ENCODE peak calls at places on chromosome 21, in ten cellular contexts. E is WTC11, A is foreskin keratinocyte, B is nephron progenitor cell, Q is astrocyte, N is GM13977, L is mesothelial cell of epicardium, H is tibial artery, S is bronchial epithelial cell, V is MCF 10A. Z is an unnamed sample.

GRCh38 chr21:46002841-46003574 is 21.4 kb downstream of the COL6A1 start:
- DNase-seq in V (no peak), E (no peak), Q (no peak), H (no peak), S (no peak), B (peak), N (no peak), L (peak), A (no peak), Z (no peak)

GRCh38 chr21:46667735-46668380 is 32.4 kb downstream of the PRMT2 start:
- DNase-seq in L (no peak), N (peak), Q (peak), E (peak), H (no peak), V (peak), A (peak), B (peak), S (peak), Z (peak)

GRCh38 chr21:44529011-44529421 is 11.0 kb downstream of the KRTAP10-1 start:
- DNase-seq in E (peak), L (no peak), H (peak), A (no peak), Q (no peak), V (no peak), S (no peak), N (no peak), B (no peak), Z (no peak)

GRCh38 chr21:42527489-42528158 is 14.0 kb downstream of the SLC37A1 start:
- DNase-seq in B (no peak), N (peak), S (no peak), E (no peak), A (no peak), H (no peak), V (no peak), L (no peak), Q (no peak), Z (no peak)

GRCh38 chr21:41783476-41784150 is 16.8 kb upstream of the RIPK4 start:
- DNase-seq in N (no peak), E (no peak), A (peak), Q (peak), B (peak), H (no peak), V (peak), S (peak), L (no peak), Z (no peak)

GRCh38 chr21:41677671-41678015 is 89.2 kb downstream of the RIPK4 start:
- DNase-seq in N (no peak), S (no peak), B (no peak), E (no peak), L (no peak), V (peak), H (no peak), Q (peak), A (no peak), Z (no peak)

GRCh38 chr21:44695641-44696040 is 1.3 kb upstream of the KRTAP10-12 start:
- DNase-seq in H (no peak), N (peak), E (no peak), A (no peak), L (no peak), S (no peak), V (no peak), Q (no peak), B (no peak), Z (no peak)

GRCh38 chr21:42348762-42349161 is 2.0 kb downstream of the TFF2 start:
- DNase-seq in S (no peak), A (no peak), B (no peak), L (no peak), N (no peak), H (no peak), E (no peak), Q (no peak), V (no peak), Z (no peak)

GRCh38 chr21:41931041-41931451 is 22.8 kb downstream of the C2CD2 start:
- DNase-seq in H (no peak), Q (no peak), V (peak), L (no peak), N (no peak), S (peak), E (no peak), A (peak), B (no peak), Z (no peak)

GRCh38 chr21:44521928-44522752 is 17.9 kb downstream of the KRTAP10-1 start:
- DNase-seq in Q (no peak), L (no peak), H (peak), N (no peak), A (no peak), E (peak), V (no peak), S (no peak), B (no peak), Z (no peak)

GRCh38 chr21:45060089-45060488 is 14.3 kb upstream of the ADARB1 start:
- DNase-seq in V (no peak), S (no peak), B (no peak), N (no peak), E (no peak), L (no peak), H (no peak), A (no peak), Q (no peak), Z (no peak)

GRCh38 chr21:17602874-17603273 is 9.8 kb downstream of the BTG3 start:
- DNase-seq in N (no peak), V (peak), E (no peak), H (no peak), Q (peak), S (peak), A (no peak), L (no peak), B (no peak), Z (no peak)

GRCh38 chr21:25568230-25568629 is 39.1 kb downstream of the MRPL39 start:
- DNase-seq in A (no peak), S (no peak), E (no peak), Q (peak), B (peak), V (no peak), L (no peak), H (peak), N (no peak), Z (no peak)

GRCh38 chr21:41976611-41977010 is 22.8 kb upstream of the C2CD2 start:
- DNase-seq in S (no peak), Q (no peak), V (no peak), L (no peak), E (no peak), A (no peak), H (no peak), B (no peak), N (no peak), Z (no peak)

GRCh38 chr21:33244082-33244780 is 14.5 kb downstream of the IFNAR2 start:
- DNase-seq in N (no peak), Q (peak), B (no peak), A (no peak), S (no peak), H (no peak), L (no peak), V (no peak), E (no peak), Z (no peak)

GRCh38 chr21:42461881-42462877 is 33.8 kb downstream of the RSPH1 start:
- DNase-seq in B (no peak), A (no peak), H (no peak), E (no peak), V (no peak), L (no peak), N (no peak), S (no peak), Q (no peak), Z (peak)

GRCh38 chr21:41596241-41596925 is 88.4 kb upstream of the TMPRSS2 start:
- DNase-seq in L (no peak), S (no peak), B (no peak), Q (no peak), N (no peak), H (no peak), E (no peak), A (no peak), V (no peak), Z (no peak)

GRCh38 chr21:36087362-36088138 is 17.7 kb downstream of the CBR1 start:
- DNase-seq in N (no peak), A (no peak), S (no peak), H (no peak), L (no peak), E (no peak), V (no peak), Q (no peak), B (no peak), Z (no peak)

GRCh38 chr21:15001773-15002647 is 62.8 kb downstream of the NRIP1 start:
- DNase-seq in E (no peak), N (peak), Q (no peak), B (no peak), L (no peak), A (no peak), V (no peak), S (no peak), H (no peak), Z (no peak)

GRCh38 chr21:18617291-18617690 is 213.7 kb upstream of the TMPRSS15 start:
- DNase-seq in B (no peak), S (no peak), A (no peak), L (no peak), Q (no peak), H (no peak), N (no peak), E (no peak), V (no peak), Z (no peak)

GRCh38 chr21:42513985-42514882 is 582 bp downstream of the SLC37A1 start:
- DNase-seq in Q (no peak), H (peak), B (peak), N (peak), A (no peak), V (peak), S (no peak), L (no peak), E (peak), Z (no peak)

GRCh38 chr21:28822882-28823335 is 169.8 kb downstream of the LTN1 start:
- DNase-seq in E (no peak), Q (no peak), S (no peak), N (no peak), A (no peak), H (no peak), V (no peak), B (peak), L (no peak), Z (no peak)

GRCh38 chr21:40204956-40205355 is 337.7 kb downstream of the PCP4 start:
- DNase-seq in L (no peak), A (no peak), H (no peak), V (no peak), Q (no peak), B (no peak), S (no peak), N (no peak), E (no peak), Z (no peak)

GRCh38 chr21:43315244-43316137 is 111.4 kb downstream of the SIK1 start:
- DNase-seq in N (no peak), V (no peak), Q (no peak), E (no peak), L (no peak), A (no peak), H (no peak), S (no peak), B (no peak), Z (no peak)

DNA sequence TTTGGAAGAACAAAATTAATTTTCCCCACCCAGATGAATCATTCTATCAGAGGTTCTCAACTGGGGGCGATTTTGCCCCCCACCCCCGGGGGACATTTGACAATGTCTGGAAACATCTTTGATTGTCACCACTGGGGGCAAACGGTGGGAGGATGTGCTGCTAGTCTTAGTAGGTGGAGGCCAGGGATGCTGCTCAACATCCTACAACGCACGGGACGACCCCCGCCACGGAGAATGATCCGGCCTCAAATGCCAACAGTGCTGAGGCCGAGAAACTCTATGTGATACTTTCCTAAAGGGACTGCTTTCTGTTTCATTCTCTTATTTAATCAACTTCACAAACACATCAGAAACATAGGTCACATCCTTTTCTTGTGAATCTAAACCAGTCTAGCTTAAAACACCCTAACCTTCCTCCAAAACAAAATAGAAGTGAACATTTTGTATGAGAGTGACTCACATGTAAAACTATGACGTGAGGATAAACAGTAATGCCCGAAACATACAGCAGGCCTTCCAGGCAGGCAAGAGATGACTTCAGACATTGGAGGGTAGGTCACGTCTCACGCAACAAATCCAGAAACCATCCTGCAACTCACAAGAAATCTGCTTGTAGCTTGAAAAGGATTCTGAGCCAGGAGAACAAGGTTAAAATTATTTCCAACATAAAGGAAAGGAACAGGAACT is 37.2 kb upstream of the ETS2 start:
- DNase-seq in A (no peak), L (no peak), N (peak), S (peak), H (no peak), Q (peak), V (peak), E (no peak), B (no peak), Z (no peak)
- TF ChIP-seq CTCF in A (no peak), L (no peak), N (no peak), S (no peak), H (no peak), Q (no peak), V (no peak), E (no peak), B (no peak), Z (no peak)

GRCh38 chr21:26843912-26844257 is 1.3 kb downstream of the ADAMTS1 start:
- DNase-seq in N (no peak), A (no peak), L (no peak), V (peak), B (no peak), Q (peak), H (no peak), E (no peak), S (peak), Z (peak)
- TF ChIP-seq CTCF in N (no peak), A (no peak), L (no peak), V (no peak), B (no peak), Q (no peak), H (no peak), E (no peak), S (no peak), Z (no peak)

GRCh38 chr21:37909936-37910335 is 6.3 kb downstream of the KCNJ6 start:
- DNase-seq in Q (no peak), N (no peak), A (no peak), L (no peak), S (no peak), V (no peak), B (no peak), H (no peak), E (no peak), Z (no peak)
- TF ChIP-seq CTCF in Q (no peak), N (no peak), A (no peak), L (no peak), S (no peak), V (no peak), B (no peak), H (no peak), E (no peak), Z (no peak)

GRCh38 chr21:16454371-16454770 is 724.6 kb downstream of the USP25 start:
- DNase-seq in S (no peak), N (no peak), E (no peak), Q (no peak), A (no peak), H (no peak), L (no peak), B (no peak), V (peak), Z (no peak)
- TF ChIP-seq CTCF in S (no peak), N (no peak), E (no peak), Q (peak), A (peak), H (peak), L (no peak), B (no peak), V (peak), Z (peak)

DNA sequence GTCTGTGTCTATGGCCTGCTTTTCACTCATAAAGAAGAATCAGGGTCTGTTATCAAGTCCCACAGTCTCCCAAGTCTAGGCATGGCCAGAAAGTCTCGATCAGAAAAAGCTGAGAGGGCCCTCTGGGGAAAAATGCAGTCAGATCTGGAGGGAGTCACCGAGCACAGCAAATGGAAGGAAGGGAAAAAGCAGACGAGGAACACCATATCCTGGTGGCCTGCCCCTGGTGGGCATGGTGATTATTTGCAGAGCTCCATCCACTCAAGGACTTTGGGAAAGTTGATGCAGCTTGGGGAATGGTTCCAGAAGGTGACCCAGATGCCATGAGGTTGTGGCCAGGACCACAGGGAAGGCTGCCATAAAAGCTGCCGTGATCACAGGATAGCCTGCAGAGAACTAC is 189.1 kb downstream of the CLIC6 start:
- DNase-seq in S (no peak), Q (no peak), N (no peak), L (no peak), B (no peak), V (no peak), A (no peak), E (no peak), H (no peak), Z (no peak)
- TF ChIP-seq CTCF in S (peak), Q (peak), N (no peak), L (peak), B (no peak), V (no peak), A (peak), E (no peak), H (no peak), Z (no peak)

Z was measured in D721Med.